ENCODE peak calls at places on chromosomes 16 and 17, in four cellular contexts. K is OCI-LY7; N is naive thymus-derived CD4-positive, alpha-beta T cell; Q is neuronal stem cell. F is an unnamed sample. For H3K9me3 and H3K4me1, the result is how much of the 10 kb centered on the place peaks cover.

GRCh38 chr17:21551081-21551881 is 141.0 kb upstream of the KCNJ18 start:
- DNase-seq in N (peak), Q (peak), K (peak), F (peak)

GRCh38 chr16:84600343-84601229 is 17.3 kb downstream of the COTL1 start:
- DNase-seq in N (peak), Q (no peak), K (peak), F (peak)

GRCh38 chr16:9053006-9053601 is 38.3 kb upstream of the HAPSTR1 start:
- DNase-seq in Q (peak), N (no peak), K (peak), F (no peak)

GRCh38 chr16:50473375-50473945 is 74.7 kb upstream of the NKD1 start:
- DNase-seq in N (no peak), K (no peak), Q (no peak), F (no peak)

GRCh38 chr17:67696853-67697505 is 20.8 kb upstream of the NOL11 start:
- DNase-seq in N (no peak), K (no peak), Q (no peak), F (no peak)

GRCh38 chr17:57577751-57578607 is 167.1 kb downstream of the CCDC182 start:
- DNase-seq in N (no peak), K (no peak), Q (peak), F (no peak)

GRCh38 chr16:12082207-12082606 is 105.7 kb downstream of the SNX29 start:
- DNase-seq in Q (no peak), K (no peak), N (no peak), F (no peak)

GRCh38 chr16:51607202-51607756 is 456.2 kb upstream of the SALL1 start:
- DNase-seq in Q (no peak), K (no peak), N (no peak), F (no peak)

GRCh38 chr17:57946798-57947358 is 8.3 kb downstream of the CUEDC1 start:
- DNase-seq in K (peak), N (peak), Q (no peak), F (no peak)

GRCh38 chr16:55146939-55147338 is 177.1 kb upstream of the IRX6 start:
- DNase-seq in Q (no peak), K (no peak), N (no peak), F (no peak)

GRCh38 chr17:40190197-40191021 is 13.1 kb downstream of the RAPGEFL1 start:
- DNase-seq in Q (no peak), N (peak), K (peak), F (no peak)

GRCh38 chr17:61234102-61234750 is 165.4 kb upstream of the TBX2 start:
- DNase-seq in K (no peak), Q (no peak), N (no peak), F (no peak)

GRCh38 chr16:85350973-85351372 is 238.7 kb upstream of the CIBAR2 start:
- DNase-seq in N (no peak), Q (no peak), K (no peak), F (no peak)

GRCh38 chr17:35084987-35085386 is 21.5 kb upstream of the RFFL start:
- DNase-seq in Q (no peak), N (no peak), K (no peak), F (no peak)

GRCh38 chr16:58377932-58378331 is 14.3 kb upstream of the GINS3 start:
- DNase-seq in K (no peak), N (no peak), Q (no peak), F (no peak)
- H3K27ac ChIP-seq in K (no peak), N (no peak), Q (no peak), F (no peak)

DNA sequence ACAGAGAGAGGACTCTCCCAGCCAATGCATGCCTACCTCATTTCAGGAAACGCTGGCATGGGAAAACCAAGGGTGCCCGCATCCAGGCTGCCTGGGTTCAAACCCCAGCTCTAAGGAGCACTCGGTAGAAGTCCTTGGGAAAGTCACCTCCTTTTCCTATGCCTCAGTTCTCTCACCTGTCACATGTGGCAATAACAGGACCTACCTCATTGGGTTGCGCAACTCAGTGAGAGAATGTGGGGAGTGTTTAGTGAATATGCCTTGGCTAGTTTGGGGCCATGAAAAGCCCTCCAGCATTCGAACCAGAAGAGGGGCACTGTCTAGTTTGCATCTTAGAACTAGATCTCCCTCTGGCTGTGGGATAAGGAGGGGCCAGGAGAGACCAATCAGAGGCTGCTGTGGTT is 9.0 kb upstream of the NXPH3 start:
- DNase-seq in N (no peak), Q (no peak), K (no peak), F (no peak)
- H3K9me3 ChIP-seq in N (under half), Q (under half), K (under half), F (under half)

GRCh38 chr16:14202095-14202494 is 131.0 kb downstream of the MRTFB start:
- DNase-seq in K (no peak), Q (no peak), N (no peak), F (no peak)
- H3K4me1 ChIP-seq in K (under half), Q (under half), N (under half), F (under half)

DNA sequence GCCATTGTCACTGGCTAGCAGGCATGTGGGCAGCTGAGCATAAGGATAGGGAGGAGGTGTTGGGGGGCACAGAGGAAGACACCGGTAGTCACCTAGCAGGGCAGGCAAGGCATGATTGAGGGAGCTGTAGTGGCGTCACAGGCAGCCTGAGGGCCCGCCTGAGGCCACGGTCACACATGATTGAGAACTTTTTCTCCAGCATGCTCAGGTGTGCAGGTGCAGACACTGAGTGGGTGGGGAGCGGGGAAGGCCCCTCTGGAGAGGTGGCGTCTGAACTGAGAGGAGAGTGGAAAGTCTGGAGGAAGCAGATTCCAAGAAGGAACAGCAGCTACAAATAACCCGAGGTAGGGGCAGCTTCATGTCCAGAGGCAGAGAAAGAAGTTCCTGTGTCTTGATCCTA is 10.9 kb upstream of the ARMC7 start:
- DNase-seq in K (no peak), N (no peak), Q (no peak), F (no peak)
- H3K27ac ChIP-seq in K (no peak), N (no peak), Q (no peak), F (no peak)

GRCh38 chr17:5184284-5184683 is 7.4 kb downstream of the ZNF594 start:
- DNase-seq in N (no peak), Q (no peak), K (no peak), F (no peak)

GRCh38 chr17:5182597-5183409 is 8.9 kb downstream of the ZNF594 start:
- DNase-seq in Q (no peak), K (no peak), N (no peak), F (no peak)

GRCh38 chr17:5183410-5183793 is 8.3 kb downstream of the ZNF594 start:
- DNase-seq in K (no peak), Q (no peak), N (no peak), F (no peak)

GRCh38 chr17:5181509-5182305 is 10.0 kb downstream of the ZNF594 start:
- DNase-seq in K (no peak), N (no peak), Q (no peak), F (no peak)

GRCh38 chr17:5179003-5179402 is 12.7 kb downstream of the ZNF594 start:
- DNase-seq in K (no peak), N (no peak), Q (no peak), F (no peak)
- H3K9me3 ChIP-seq in K (under half), N (under half), Q (half or more), F (half or more)

GRCh38 chr16:88498576-88499208 is 45.6 kb downstream of the ZFPM1 start:
- DNase-seq in N (no peak), Q (no peak), K (no peak), F (no peak)

GRCh38 chr16:88497561-88498420 is 44.7 kb downstream of the ZFPM1 start:
- DNase-seq in N (no peak), Q (no peak), K (no peak), F (no peak)

GRCh38 chr16:88500255-88500661 is 47.2 kb downstream of the ZFPM1 start:
- DNase-seq in K (no peak), Q (no peak), N (no peak), F (no peak)

GRCh38 chr16:88499836-88500251 is 46.8 kb downstream of the ZFPM1 start:
- DNase-seq in N (no peak), K (no peak), Q (no peak), F (no peak)

DNA sequence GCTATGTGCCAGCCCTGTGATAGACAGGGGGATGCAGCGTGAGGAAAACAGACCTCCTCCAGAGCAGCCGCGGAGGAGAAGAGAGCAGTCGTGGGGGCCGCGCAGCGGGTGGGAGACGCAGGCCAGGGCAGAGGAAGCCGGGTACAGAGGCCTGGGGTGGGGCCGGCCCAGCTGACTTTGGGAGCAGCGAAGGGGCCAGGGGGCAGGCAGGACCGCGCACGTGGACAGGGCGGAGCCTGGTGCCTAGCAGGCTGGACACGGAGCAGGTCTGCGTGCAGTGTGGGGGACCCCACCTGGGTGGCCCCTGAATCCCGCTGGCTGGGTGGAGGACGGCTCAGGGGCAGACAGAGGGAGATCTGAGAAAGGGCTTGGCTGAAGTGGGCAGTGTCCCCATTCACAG is 46.2 kb downstream of the ZFPM1 start:
- DNase-seq in K (no peak), Q (no peak), N (no peak), F (no peak)
- H3K4me1 ChIP-seq in K (under half), Q (under half), N (under half), F (under half)

GRCh38 chr17:44848961-44849489 is 1.3 kb downstream of the HIGD1B start:
- DNase-seq in Q (no peak), K (no peak), N (no peak), F (no peak)
- H3K27ac ChIP-seq in Q (no peak), K (no peak), N (no peak), F (no peak)

F was measured in CD8-positive, alpha-beta memory T cell.